ENCODE peak calls at places on chromosomes 3 and 15, in eight cellular contexts. One of them, this sample, is unnamed.

GRCh38 chr3:52392216-52392930 is 52.5 kb downstream of the SEMA3G start:
- DNase-seq in WTC11: no peak
- DNase-seq in pancreas: no peak
- DNase-seq in GM06990: no peak
- DNase-seq in left lung: no peak
- DNase-seq in foreskin fibroblast: no peak
- DNase-seq in thoracic aorta: no peak
- DNase-seq in sigmoid colon: no peak
- DNase-seq in this sample: no peak

GRCh38 chr3:86969500-86970189 is 21.3 kb downstream of the VGLL3 start:
- DNase-seq in WTC11: peak; percentile 66
- DNase-seq in pancreas: no peak
- DNase-seq in GM06990: no peak
- DNase-seq in left lung: no peak
- DNase-seq in foreskin fibroblast: no peak
- DNase-seq in thoracic aorta: no peak
- DNase-seq in sigmoid colon: no peak
- DNase-seq in this sample: no peak

GRCh38 chr3:71875461-71875947 is 90.6 kb upstream of the PROK2 start:
- DNase-seq in WTC11: peak; percentile 93
- DNase-seq in pancreas: peak; percentile 56
- DNase-seq in GM06990: peak; percentile 71
- DNase-seq in left lung: peak; percentile 78
- DNase-seq in foreskin fibroblast: peak; percentile 60
- DNase-seq in thoracic aorta: peak; percentile 26
- DNase-seq in sigmoid colon: peak; percentile 85
- DNase-seq in this sample: peak; percentile 58

GRCh38 chr3:31531992-31532586 is 636 bp upstream of the STT3B start:
- DNase-seq in WTC11: peak; percentile 99
- DNase-seq in pancreas: peak; percentile 99
- DNase-seq in GM06990: peak; percentile 98
- DNase-seq in left lung: peak; percentile 99
- DNase-seq in foreskin fibroblast: peak; percentile 99
- DNase-seq in thoracic aorta: peak; percentile 94
- DNase-seq in sigmoid colon: peak; percentile 100
- DNase-seq in this sample: peak; percentile 97

GRCh38 chr3:100503450-100503849 is 11.0 kb downstream of the TMEM45A start:
- DNase-seq in WTC11: no peak
- DNase-seq in pancreas: no peak
- DNase-seq in GM06990: no peak
- DNase-seq in left lung: no peak
- DNase-seq in foreskin fibroblast: no peak
- DNase-seq in thoracic aorta: no peak
- DNase-seq in sigmoid colon: no peak
- DNase-seq in this sample: no peak

GRCh38 chr3:37906734-37907282 is 45.1 kb downstream of the CTDSPL start:
- DNase-seq in WTC11: no peak
- DNase-seq in pancreas: no peak
- DNase-seq in GM06990: peak; percentile 18
- DNase-seq in left lung: no peak
- DNase-seq in foreskin fibroblast: no peak
- DNase-seq in thoracic aorta: no peak
- DNase-seq in sigmoid colon: no peak
- DNase-seq in this sample: no peak

GRCh38 chr3:10194328-10195071 is 29.8 kb downstream of the IRAK2 start:
- DNase-seq in WTC11: no peak
- DNase-seq in pancreas: no peak
- DNase-seq in GM06990: peak; percentile 73
- DNase-seq in left lung: no peak
- DNase-seq in foreskin fibroblast: no peak
- DNase-seq in thoracic aorta: peak; percentile 62
- DNase-seq in sigmoid colon: no peak
- DNase-seq in this sample: peak; percentile 66

GRCh38 chr3:29353807-29354206 is 72.9 kb downstream of the RBMS3 start:
- DNase-seq in WTC11: no peak
- DNase-seq in pancreas: no peak
- DNase-seq in GM06990: no peak
- DNase-seq in left lung: no peak
- DNase-seq in foreskin fibroblast: no peak
- DNase-seq in thoracic aorta: no peak
- DNase-seq in sigmoid colon: no peak
- DNase-seq in this sample: no peak

GRCh38 chr3:153399636-153400035 is 237.6 kb downstream of the RAP2B start:
- DNase-seq in WTC11: no peak
- DNase-seq in pancreas: no peak
- DNase-seq in GM06990: peak; percentile 15
- DNase-seq in left lung: no peak
- DNase-seq in foreskin fibroblast: no peak
- DNase-seq in thoracic aorta: no peak
- DNase-seq in sigmoid colon: no peak
- DNase-seq in this sample: no peak

GRCh38 chr3:143750856-143751255 is 97.4 kb downstream of the SLC9A9 start:
- DNase-seq in WTC11: no peak
- DNase-seq in pancreas: no peak
- DNase-seq in GM06990: no peak
- DNase-seq in left lung: no peak
- DNase-seq in foreskin fibroblast: no peak
- DNase-seq in thoracic aorta: no peak
- DNase-seq in sigmoid colon: no peak
- DNase-seq in this sample: no peak

GRCh38 chr3:8095724-8096123 is 405.9 kb upstream of the LMCD1 start:
- DNase-seq in WTC11: peak; percentile 53
- DNase-seq in pancreas: no peak
- DNase-seq in GM06990: no peak
- DNase-seq in left lung: no peak
- DNase-seq in foreskin fibroblast: no peak
- DNase-seq in thoracic aorta: no peak
- DNase-seq in sigmoid colon: no peak
- DNase-seq in this sample: no peak

GRCh38 chr3:8094415-8094814 is 407.2 kb upstream of the LMCD1 start:
- DNase-seq in WTC11: no peak
- DNase-seq in pancreas: no peak
- DNase-seq in GM06990: no peak
- DNase-seq in left lung: no peak
- DNase-seq in foreskin fibroblast: no peak
- DNase-seq in thoracic aorta: no peak
- DNase-seq in sigmoid colon: no peak
- DNase-seq in this sample: no peak

GRCh38 chr3:8097690-8098089 is 403.9 kb upstream of the LMCD1 start:
- DNase-seq in WTC11: no peak
- DNase-seq in pancreas: no peak
- DNase-seq in GM06990: no peak
- DNase-seq in left lung: no peak
- DNase-seq in foreskin fibroblast: no peak
- DNase-seq in thoracic aorta: no peak
- DNase-seq in sigmoid colon: no peak
- DNase-seq in this sample: no peak
- TF ChIP-seq CTCF in WTC11: no peak
- TF ChIP-seq CTCF in pancreas: no peak
- TF ChIP-seq CTCF in GM06990: peak; percentile 7
- TF ChIP-seq CTCF in left lung: no peak
- TF ChIP-seq CTCF in foreskin fibroblast: no peak
- TF ChIP-seq CTCF in thoracic aorta: no peak
- TF ChIP-seq CTCF in sigmoid colon: no peak
- TF ChIP-seq CTCF in this sample: no peak

DNA sequence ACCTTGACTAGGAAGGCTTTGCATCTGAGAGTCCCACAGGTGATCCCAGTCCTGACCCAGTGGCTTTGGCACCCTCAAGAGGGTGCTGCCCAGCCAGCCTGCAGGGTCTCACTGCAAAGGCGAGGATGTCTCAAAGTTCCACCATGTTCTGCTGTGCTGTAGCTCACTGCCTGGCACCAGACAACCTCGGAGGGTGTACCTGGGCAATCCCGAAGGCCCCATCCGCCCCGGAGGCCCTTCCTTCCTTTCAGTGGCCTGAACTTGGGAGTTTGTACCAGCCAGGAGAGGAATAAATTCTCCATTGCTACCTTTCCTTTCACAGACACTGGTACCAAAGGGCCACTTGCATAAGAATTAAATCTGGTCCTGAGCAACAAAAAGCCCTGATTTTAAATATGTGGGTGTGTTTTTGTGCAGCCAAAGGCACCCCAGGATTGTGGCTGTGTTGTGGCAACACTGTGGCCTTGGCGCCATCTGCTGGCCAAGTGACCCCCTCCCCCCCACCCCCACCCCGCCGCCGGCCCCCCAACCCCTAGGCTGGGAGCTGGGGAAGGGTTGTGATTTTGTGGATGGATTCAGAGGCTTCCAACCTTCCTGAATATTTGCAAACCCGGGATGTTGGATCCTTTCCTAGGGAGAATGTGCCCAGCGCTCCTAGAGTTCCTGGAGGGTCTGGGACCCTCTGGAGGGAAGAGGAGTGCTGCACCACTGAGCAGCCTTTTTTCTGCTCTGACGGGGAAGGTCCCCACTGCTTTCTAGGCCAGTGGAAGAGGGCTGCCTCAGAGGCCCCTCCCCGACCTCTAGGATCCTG is 9.7 kb upstream of the PTPN23 start:
- DNase-seq in WTC11: peak; percentile 57
- DNase-seq in pancreas: no peak
- DNase-seq in GM06990: no peak
- DNase-seq in left lung: no peak
- DNase-seq in foreskin fibroblast: no peak
- DNase-seq in thoracic aorta: no peak
- DNase-seq in sigmoid colon: no peak
- DNase-seq in this sample: no peak
- TF ChIP-seq CTCF in WTC11: peak; percentile 52
- TF ChIP-seq CTCF in pancreas: no peak
- TF ChIP-seq CTCF in GM06990: peak; percentile 43
- TF ChIP-seq CTCF in left lung: peak; percentile 53
- TF ChIP-seq CTCF in foreskin fibroblast: no peak
- TF ChIP-seq CTCF in thoracic aorta: peak; percentile 20
- TF ChIP-seq CTCF in sigmoid colon: no peak
- TF ChIP-seq CTCF in this sample: peak; percentile 19

GRCh38 chr15:63188937-63189871 is at the start of gene RAB8B:
- DNase-seq in WTC11: peak; percentile 99
- DNase-seq in pancreas: peak; percentile 95
- DNase-seq in GM06990: peak; percentile 93
- DNase-seq in left lung: peak; percentile 98
- DNase-seq in foreskin fibroblast: peak; percentile 98
- DNase-seq in thoracic aorta: peak; percentile 95
- DNase-seq in sigmoid colon: peak; percentile 100
- DNase-seq in this sample: peak; percentile 95
- TF ChIP-seq CTCF in WTC11: no peak
- TF ChIP-seq CTCF in pancreas: no peak
- TF ChIP-seq CTCF in GM06990: no peak
- TF ChIP-seq CTCF in left lung: peak; percentile 17
- TF ChIP-seq CTCF in foreskin fibroblast: no peak
- TF ChIP-seq CTCF in thoracic aorta: no peak
- TF ChIP-seq CTCF in sigmoid colon: no peak
- TF ChIP-seq CTCF in this sample: no peak

DNA sequence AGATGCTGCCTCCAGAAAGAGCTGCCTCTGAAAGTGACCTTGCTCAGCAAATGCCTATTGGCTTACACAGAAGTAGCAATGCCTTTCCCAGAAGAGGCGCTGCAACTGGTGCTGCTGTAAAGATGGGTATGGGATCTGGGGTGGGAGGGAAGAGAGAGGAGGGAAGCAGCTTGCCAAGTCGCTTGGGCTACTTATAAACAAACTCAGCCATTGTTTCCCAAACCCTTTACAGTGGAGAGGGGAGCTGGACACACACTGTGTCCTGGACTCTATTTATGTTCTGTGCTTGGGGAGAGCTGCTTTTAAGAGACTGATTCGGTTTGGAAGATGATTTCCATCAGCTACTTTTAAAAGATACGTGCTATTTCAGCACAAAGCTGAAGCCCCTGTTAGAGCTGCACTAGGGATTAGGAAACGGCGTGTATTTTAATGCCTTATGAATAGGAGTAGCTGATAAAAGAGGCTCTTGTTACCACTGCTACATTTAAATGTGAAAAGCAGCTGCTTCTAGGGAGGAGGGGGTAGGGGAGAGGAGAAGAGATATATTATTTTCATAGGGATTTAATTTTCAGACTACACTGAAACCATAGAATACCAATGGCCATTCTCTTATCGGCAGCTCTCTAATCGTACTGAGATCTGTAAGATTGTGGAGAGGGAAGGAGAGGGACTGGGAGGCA is 440.6 kb downstream of the MCTP2 start:
- DNase-seq in WTC11: peak; percentile 32
- DNase-seq in pancreas: no peak
- DNase-seq in GM06990: no peak
- DNase-seq in left lung: no peak
- DNase-seq in foreskin fibroblast: no peak
- DNase-seq in thoracic aorta: no peak
- DNase-seq in sigmoid colon: peak; percentile 68
- DNase-seq in this sample: no peak
- TF ChIP-seq CTCF in WTC11: no peak
- TF ChIP-seq CTCF in pancreas: no peak
- TF ChIP-seq CTCF in GM06990: no peak
- TF ChIP-seq CTCF in left lung: no peak
- TF ChIP-seq CTCF in foreskin fibroblast: no peak
- TF ChIP-seq CTCF in thoracic aorta: no peak
- TF ChIP-seq CTCF in sigmoid colon: no peak
- TF ChIP-seq CTCF in this sample: no peak

DNA sequence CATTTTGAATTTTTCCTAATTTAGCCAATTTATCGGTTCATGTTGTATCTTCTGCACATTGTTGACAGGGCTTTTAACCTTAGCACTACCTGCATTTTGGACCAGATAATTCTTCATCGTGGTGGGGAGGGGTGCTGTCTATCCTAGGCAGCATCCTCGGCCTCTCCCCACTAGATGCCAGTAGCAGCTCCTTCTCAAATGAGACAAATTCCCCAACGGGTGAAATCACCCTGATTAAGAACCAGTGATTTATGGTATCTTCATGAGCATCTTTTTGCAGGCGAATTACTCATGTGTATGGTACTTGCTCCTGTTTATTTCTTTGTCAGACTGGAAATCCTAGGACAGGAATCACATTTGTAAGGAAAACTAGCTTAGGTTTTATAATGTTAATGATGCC is 68.0 kb downstream of the C3orf70 start:
- DNase-seq in WTC11: no peak
- DNase-seq in pancreas: no peak
- DNase-seq in GM06990: no peak
- DNase-seq in left lung: no peak
- DNase-seq in foreskin fibroblast: peak; percentile 65
- DNase-seq in thoracic aorta: no peak
- DNase-seq in sigmoid colon: no peak
- DNase-seq in this sample: no peak
- TF ChIP-seq CTCF in WTC11: no peak
- TF ChIP-seq CTCF in pancreas: no peak
- TF ChIP-seq CTCF in GM06990: no peak
- TF ChIP-seq CTCF in left lung: no peak
- TF ChIP-seq CTCF in foreskin fibroblast: peak; percentile 86
- TF ChIP-seq CTCF in thoracic aorta: no peak
- TF ChIP-seq CTCF in sigmoid colon: no peak
- TF ChIP-seq CTCF in this sample: no peak

GRCh38 chr3:12286927-12287726 is 1.7 kb upstream of the PPARG start:
- DNase-seq in WTC11: peak; percentile 53
- DNase-seq in pancreas: no peak
- DNase-seq in GM06990: no peak
- DNase-seq in left lung: peak; percentile 36
- DNase-seq in foreskin fibroblast: no peak
- DNase-seq in thoracic aorta: no peak
- DNase-seq in sigmoid colon: no peak
- DNase-seq in this sample: no peak
- TF ChIP-seq CTCF in WTC11: no peak
- TF ChIP-seq CTCF in pancreas: no peak
- TF ChIP-seq CTCF in GM06990: no peak
- TF ChIP-seq CTCF in left lung: no peak
- TF ChIP-seq CTCF in foreskin fibroblast: no peak
- TF ChIP-seq CTCF in thoracic aorta: no peak
- TF ChIP-seq CTCF in sigmoid colon: no peak
- TF ChIP-seq CTCF in this sample: no peak

GRCh38 chr3:138270245-138270644 is 59.4 kb downstream of the NME9 start:
- DNase-seq in WTC11: no peak
- DNase-seq in pancreas: no peak
- DNase-seq in GM06990: no peak
- DNase-seq in left lung: no peak
- DNase-seq in foreskin fibroblast: no peak
- DNase-seq in thoracic aorta: no peak
- DNase-seq in sigmoid colon: no peak
- DNase-seq in this sample: no peak
- TF ChIP-seq CTCF in WTC11: no peak
- TF ChIP-seq CTCF in pancreas: no peak
- TF ChIP-seq CTCF in GM06990: no peak
- TF ChIP-seq CTCF in left lung: no peak
- TF ChIP-seq CTCF in foreskin fibroblast: no peak
- TF ChIP-seq CTCF in thoracic aorta: no peak
- TF ChIP-seq CTCF in sigmoid colon: no peak
- TF ChIP-seq CTCF in this sample: no peak

This sample was measured in natural killer cell.